ENCODE peak calls at places on chromosomes 1 and 21, in four cellular contexts. R, W, J and G are unnamed samples.

GRCh38 chr1:31976401-31976800 is 37.3 kb upstream of the KHDRBS1 start:
- DNase-seq in J (no peak), R (no peak), W (no peak), G (no peak)

GRCh38 chr1:91099746-91100621 is 78.1 kb upstream of the ZNF644 start:
- DNase-seq in J (no peak), W (peak), R (no peak), G (no peak)

GRCh38 chr1:171196351-171196750 is 11.3 kb downstream of the FMO2 start:
- DNase-seq in J (no peak), W (no peak), R (no peak), G (no peak)

GRCh38 chr1:20416706-20417105 is 69.3 kb downstream of the CAMK2N1 start:
- DNase-seq in R (no peak), J (no peak), W (no peak), G (no peak)

GRCh38 chr1:228894442-228894989 is 159.2 kb downstream of the RHOU start:
- DNase-seq in R (peak), J (no peak), W (no peak), G (no peak)

GRCh38 chr1:44616991-44617702 is 57.1 kb downstream of the TMEM53 start:
- DNase-seq in W (peak), J (no peak), R (no peak), G (no peak)

GRCh38 chr1:54117815-54118563 is 34.8 kb downstream of the CDCP2 start:
- DNase-seq in W (peak), J (no peak), R (no peak), G (no peak)

GRCh38 chr21:26140185-26140584 is 30.4 kb downstream of the APP start:
- DNase-seq in J (no peak), W (no peak), R (peak), G (peak)

GRCh38 chr1:222454782-222455181 is 93.1 kb downstream of the HHIPL2 start:
- DNase-seq in R (no peak), W (no peak), J (no peak), G (no peak)

GRCh38 chr1:4171480-4172450 is 271.7 kb upstream of the C1orf174 start:
- DNase-seq in W (no peak), J (no peak), R (no peak), G (peak)
- TF ChIP-seq TARDBP in W (no peak), J (no peak), R (no peak), G (no peak)

GRCh38 chr21:36877741-36878140 is 88.7 kb downstream of the HLCS start:
- DNase-seq in W (no peak), J (no peak), R (no peak), G (no peak)

GRCh38 chr21:36882776-36883175 is 83.7 kb downstream of the HLCS start:
- DNase-seq in R (no peak), J (no peak), W (no peak), G (no peak)

GRCh38 chr21:36879827-36880226 is 86.6 kb downstream of the HLCS start:
- DNase-seq in R (peak), W (no peak), J (no peak), G (no peak)

GRCh38 chr21:36883532-36884486 is 82.7 kb downstream of the HLCS start:
- DNase-seq in J (no peak), R (no peak), W (no peak), G (no peak)

GRCh38 chr21:36881223-36881622 is 85.2 kb downstream of the HLCS start:
- DNase-seq in R (no peak), J (no peak), W (no peak), G (no peak)
- TF ChIP-seq BHLHE40 in R (no peak), J (no peak), W (no peak), G (no peak)

DNA sequence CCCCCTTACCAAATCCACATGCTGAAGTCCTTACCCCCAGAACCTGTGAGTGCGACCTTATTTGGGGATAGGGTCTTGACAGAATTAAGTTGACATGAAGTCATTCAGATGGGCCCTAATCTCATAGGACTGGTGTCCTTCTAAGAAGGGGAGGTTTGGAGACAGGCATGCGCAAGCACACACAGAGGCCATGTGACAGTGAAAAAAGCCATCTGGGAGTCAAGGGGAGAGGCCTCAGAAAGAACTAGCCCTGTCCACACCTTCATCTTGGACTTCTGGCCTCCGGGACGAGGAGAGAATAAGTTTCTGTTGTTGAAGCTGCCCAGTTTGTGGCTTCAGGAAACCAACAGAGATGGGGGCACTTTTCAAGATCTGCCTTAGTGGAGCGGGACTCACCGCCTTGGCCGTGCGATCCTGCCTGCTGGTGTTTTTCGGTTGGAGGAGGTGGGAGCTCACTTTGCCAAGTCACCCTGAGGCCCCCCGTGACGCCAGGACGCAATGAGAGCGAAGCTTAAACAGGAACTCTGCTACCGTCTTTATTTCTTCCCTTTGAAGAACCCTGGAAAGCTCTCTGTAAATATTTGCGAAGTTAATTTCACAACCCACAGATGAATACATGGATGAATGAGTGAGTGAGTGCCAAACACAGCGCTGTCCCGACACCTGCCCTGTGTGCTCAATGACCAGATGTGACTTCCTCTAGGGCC is 42.5 kb upstream of the C1orf174 start:
- DNase-seq in W (no peak), R (peak), J (no peak), G (no peak)
- TF ChIP-seq TARDBP in W (no peak), R (peak), J (no peak), G (no peak)

GRCh38 chr1:234532511-234532922 is 53.5 kb upstream of the TARBP1 start:
- DNase-seq in R (no peak), J (no peak), W (no peak), G (no peak)
- TF ChIP-seq BHLHE40 in R (no peak), J (no peak), W (no peak), G (no peak)

DNA sequence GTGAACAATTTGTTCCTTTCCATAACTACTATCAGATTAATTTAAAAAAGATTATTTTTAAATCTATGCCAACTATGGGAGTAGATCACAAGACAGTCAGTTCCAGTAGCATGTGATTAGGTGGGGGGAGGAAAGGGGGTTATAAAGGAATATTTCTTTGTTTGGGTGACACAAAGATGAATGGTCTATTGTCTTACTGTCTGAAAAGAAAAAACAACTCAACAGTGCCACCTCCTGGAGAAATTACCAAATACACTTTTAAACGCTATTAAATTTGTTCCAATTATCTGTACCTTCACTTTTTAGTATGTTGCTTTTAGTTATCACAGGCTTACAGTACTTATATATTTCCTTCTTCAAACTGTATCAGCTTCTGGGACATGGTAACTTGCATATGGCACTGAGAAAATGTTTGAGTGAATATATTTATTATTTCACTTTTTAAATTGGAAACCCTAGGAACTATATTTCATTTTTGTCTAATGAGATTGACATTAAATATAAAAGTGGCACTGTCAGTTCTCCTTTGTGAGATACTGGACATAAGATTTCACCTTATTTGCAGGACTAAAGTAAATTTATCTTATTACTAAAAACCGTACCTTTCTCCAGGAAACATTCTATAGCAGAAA is 1.7 kb upstream of the SORT1 start:
- DNase-seq in R (peak), W (peak), J (no peak), G (peak)
- TF ChIP-seq TARDBP in R (no peak), W (no peak), J (no peak), G (no peak)

GRCh38 chr1:15657026-15657425 is 27.1 kb upstream of the PLEKHM2 start:
- DNase-seq in W (no peak), R (no peak), J (no peak), G (no peak)
- TF ChIP-seq BHLHE40 in W (no peak), R (no peak), J (no peak), G (no peak)

DNA sequence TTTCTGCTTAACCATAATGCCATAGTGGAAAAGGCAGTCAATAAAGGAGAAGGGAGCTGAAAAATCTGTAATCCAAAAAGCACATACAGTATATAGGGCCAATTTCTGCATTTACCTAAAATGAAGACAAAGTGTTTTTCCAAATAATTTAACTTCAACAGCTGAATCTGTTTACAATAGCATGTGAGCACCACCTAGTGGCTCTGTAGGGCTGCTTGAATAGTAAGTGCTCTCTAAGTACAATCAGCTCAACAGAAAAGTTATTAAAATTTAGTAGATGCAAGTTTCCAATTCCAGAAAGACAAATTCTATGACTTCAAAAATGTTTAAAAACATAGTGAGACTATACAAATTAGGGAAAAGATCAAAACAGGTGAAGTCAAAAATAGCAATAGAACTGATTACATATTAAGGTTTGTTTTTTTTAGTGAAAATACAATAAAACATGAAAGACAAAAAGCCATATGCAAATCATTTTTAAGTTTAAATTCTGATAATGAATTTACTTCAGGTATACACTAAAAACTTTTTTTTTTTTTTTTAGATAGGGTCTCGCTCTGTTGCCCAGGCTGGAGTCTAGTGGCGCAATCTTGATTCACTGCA is 220.0 kb downstream of the SETD4 start:
- DNase-seq in R (peak), W (peak), J (no peak), G (peak)
- TF ChIP-seq TARDBP in R (no peak), W (no peak), J (no peak), G (no peak)

DNA sequence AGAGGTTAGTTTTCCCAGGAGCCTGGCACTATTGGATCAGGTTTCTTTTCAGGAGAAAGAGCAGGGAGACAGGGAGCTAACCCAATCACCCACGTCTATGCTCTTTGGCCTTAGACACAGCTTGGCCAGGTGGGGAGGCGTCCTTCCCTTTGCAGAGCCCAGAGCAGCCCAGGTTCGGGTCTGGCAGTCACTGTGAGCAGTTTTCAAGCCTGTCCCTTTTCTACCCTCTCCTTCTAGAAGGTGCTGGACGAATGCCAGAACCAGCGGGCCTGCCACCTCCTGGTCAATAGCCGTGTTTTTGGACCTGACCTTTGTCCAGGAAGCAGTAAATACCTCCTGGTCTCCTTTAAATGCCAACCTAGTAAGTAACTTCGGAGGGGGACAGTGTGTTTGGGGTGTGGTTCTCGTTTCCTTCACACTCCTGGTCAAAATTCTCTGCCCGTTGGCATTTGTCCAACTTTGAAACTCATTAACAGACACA is 44.9 kb downstream of the EVA1C start:
- DNase-seq in W (peak), J (no peak), R (peak), G (no peak)
- TF ChIP-seq BHLHE40 in W (no peak), J (no peak), R (no peak), G (no peak)

GRCh38 chr1:87398644-87399043 is 70.0 kb downstream of the LMO4 start:
- DNase-seq in W (no peak), J (no peak), R (no peak), G (no peak)

GRCh38 chr1:87399264-87399663 is 70.6 kb downstream of the LMO4 start:
- DNase-seq in J (no peak), W (no peak), R (no peak), G (no peak)

GRCh38 chr1:87392241-87393192 is 63.8 kb downstream of the LMO4 start:
- DNase-seq in J (no peak), W (no peak), R (no peak), G (no peak)

GRCh38 chr1:87393437-87394085 is 64.9 kb downstream of the LMO4 start:
- DNase-seq in W (no peak), R (no peak), J (no peak), G (no peak)

DNA sequence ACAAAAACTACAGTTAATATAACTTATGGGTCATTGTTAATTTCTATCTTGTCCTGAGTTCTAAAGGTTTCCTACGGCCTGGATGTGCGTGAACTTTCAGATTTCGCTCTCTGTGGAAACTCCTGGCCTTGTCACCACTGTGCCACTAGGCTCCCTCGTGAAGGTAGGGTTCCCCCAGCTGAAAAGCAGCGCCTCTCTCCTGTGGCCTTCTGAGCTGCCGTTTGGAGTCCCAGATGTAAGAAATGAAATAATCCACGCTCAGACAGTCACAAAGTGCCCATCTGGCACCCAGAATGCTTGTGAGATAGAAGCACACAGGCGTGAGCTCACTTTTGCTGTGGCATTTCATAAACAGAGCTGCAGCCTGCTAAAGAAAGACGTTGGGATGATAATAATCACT is 65.8 kb downstream of the LMO4 start:
- DNase-seq in W (no peak), R (no peak), J (no peak), G (no peak)
- TF ChIP-seq TARDBP in W (no peak), R (no peak), J (no peak), G (no peak)